ENCODE peak calls at places on chromosomes 7 and 10, in four cellular contexts. One of them, this sample, is unnamed.

GRCh38 chr10:99888623-99889022 is 106.2 kb downstream of the ABCC2 start:
- DNase-seq in heart right ventricle: no peak
- DNase-seq in heart left ventricle: no peak
- DNase-seq in left ventricle myocardium inferior: no peak
- DNase-seq in this sample: peak; percentile 83

GRCh38 chr7:8714791-8715190 is 281.4 kb downstream of the NXPH1 start:
- DNase-seq in heart right ventricle: no peak
- DNase-seq in heart left ventricle: no peak
- DNase-seq in left ventricle myocardium inferior: no peak
- DNase-seq in this sample: no peak

GRCh38 chr7:111558948-111559347 is 3.3 kb downstream of the IMMP2L start:
- DNase-seq in heart right ventricle: no peak
- DNase-seq in heart left ventricle: no peak
- DNase-seq in left ventricle myocardium inferior: no peak
- DNase-seq in this sample: no peak

GRCh38 chr7:21300692-21301091 is 127.2 kb upstream of the SP4 start:
- DNase-seq in heart right ventricle: no peak
- DNase-seq in heart left ventricle: no peak
- DNase-seq in left ventricle myocardium inferior: no peak
- DNase-seq in this sample: no peak

GRCh38 chr7:16754869-16755317 is 1.3 kb downstream of the TSPAN13 start:
- DNase-seq in heart right ventricle: no peak
- DNase-seq in heart left ventricle: no peak
- DNase-seq in left ventricle myocardium inferior: no peak
- DNase-seq in this sample: no peak

GRCh38 chr7:124752310-124752709 is 13.3 kb downstream of the GPR37 start:
- DNase-seq in heart right ventricle: no peak
- DNase-seq in heart left ventricle: no peak
- DNase-seq in left ventricle myocardium inferior: no peak
- DNase-seq in this sample: no peak

GRCh38 chr7:42233166-42233565 is 3.8 kb downstream of the GLI3 start:
- DNase-seq in heart right ventricle: no peak
- DNase-seq in heart left ventricle: no peak
- DNase-seq in left ventricle myocardium inferior: no peak
- DNase-seq in this sample: no peak

GRCh38 chr7:40369641-40370277 is 235.0 kb downstream of the SUGCT start:
- DNase-seq in heart right ventricle: no peak
- DNase-seq in heart left ventricle: no peak
- DNase-seq in left ventricle myocardium inferior: no peak
- DNase-seq in this sample: no peak

GRCh38 chr7:124720195-124720594 is 45.4 kb downstream of the GPR37 start:
- DNase-seq in heart right ventricle: no peak
- DNase-seq in heart left ventricle: no peak
- DNase-seq in left ventricle myocardium inferior: no peak
- DNase-seq in this sample: no peak

GRCh38 chr10:693506-693905 is 4.0 kb upstream of the DIP2C start:
- DNase-seq in heart right ventricle: no peak
- DNase-seq in heart left ventricle: no peak
- DNase-seq in left ventricle myocardium inferior: no peak
- DNase-seq in this sample: no peak

GRCh38 chr10:26407406-26407969 is 30.7 kb upstream of the APBB1IP start:
- DNase-seq in heart right ventricle: no peak
- DNase-seq in heart left ventricle: no peak
- DNase-seq in left ventricle myocardium inferior: no peak
- DNase-seq in this sample: no peak

GRCh38 chr7:125681508-125681907 is 751.9 kb upstream of the POT1 start:
- DNase-seq in heart right ventricle: no peak
- DNase-seq in heart left ventricle: no peak
- DNase-seq in left ventricle myocardium inferior: no peak
- DNase-seq in this sample: no peak

GRCh38 chr7:73520673-73521635 is 1.1 kb downstream of the BAZ1B start:
- DNase-seq in heart right ventricle: no peak
- DNase-seq in heart left ventricle: no peak
- DNase-seq in left ventricle myocardium inferior: no peak
- DNase-seq in this sample: no peak
- H3K4me3 ChIP-seq in heart right ventricle: peak overlapping the region; percentile 77
- H3K4me3 ChIP-seq in heart left ventricle: peak overlapping the region; percentile 99
- H3K4me3 ChIP-seq in left ventricle myocardium inferior: peak overlapping the region; percentile 93
- H3K4me3 ChIP-seq in this sample: peak overlapping the region; percentile 94

GRCh38 chr10:11823122-11823988 is at the start of gene PROSER2:
- DNase-seq in heart right ventricle: peak; percentile 49
- DNase-seq in heart left ventricle: peak; percentile 49
- DNase-seq in left ventricle myocardium inferior: peak; percentile 51
- DNase-seq in this sample: peak; percentile 73
- H3K4me1 ChIP-seq in heart right ventricle: no peaks in the 10 kb centered on the region
- H3K4me1 ChIP-seq in heart left ventricle: no peaks in the 10 kb centered on the region
- H3K4me1 ChIP-seq in left ventricle myocardium inferior: peaks cover 20% of the 10 kb centered on the region
- H3K4me1 ChIP-seq in this sample: peaks cover 3% of the 10 kb centered on the region

GRCh38 chr7:148290451-148291005 is 300.0 kb upstream of the C7orf33 start:
- DNase-seq in heart right ventricle: no peak
- DNase-seq in heart left ventricle: no peak
- DNase-seq in left ventricle myocardium inferior: no peak
- DNase-seq in this sample: no peak
- H3K27ac ChIP-seq in heart right ventricle: no peak overlapping the region
- H3K27ac ChIP-seq in heart left ventricle: no peak overlapping the region
- H3K27ac ChIP-seq in left ventricle myocardium inferior: no peak overlapping the region
- H3K27ac ChIP-seq in this sample: no peak overlapping the region

GRCh38 chr10:3760083-3760482 is 24.9 kb downstream of the KLF6 start:
- DNase-seq in heart right ventricle: no peak
- DNase-seq in heart left ventricle: no peak
- DNase-seq in left ventricle myocardium inferior: no peak
- DNase-seq in this sample: no peak

GRCh38 chr10:3761111-3761686 is 23.8 kb downstream of the KLF6 start:
- DNase-seq in heart right ventricle: no peak
- DNase-seq in heart left ventricle: no peak
- DNase-seq in left ventricle myocardium inferior: no peak
- DNase-seq in this sample: no peak

GRCh38 chr10:3763852-3764625 is 21.0 kb downstream of the KLF6 start:
- DNase-seq in heart right ventricle: no peak
- DNase-seq in heart left ventricle: no peak
- DNase-seq in left ventricle myocardium inferior: no peak
- DNase-seq in this sample: no peak

GRCh38 chr10:3763035-3763456 is 22.0 kb downstream of the KLF6 start:
- DNase-seq in heart right ventricle: no peak
- DNase-seq in heart left ventricle: peak; percentile 11
- DNase-seq in left ventricle myocardium inferior: no peak
- DNase-seq in this sample: no peak

DNA sequence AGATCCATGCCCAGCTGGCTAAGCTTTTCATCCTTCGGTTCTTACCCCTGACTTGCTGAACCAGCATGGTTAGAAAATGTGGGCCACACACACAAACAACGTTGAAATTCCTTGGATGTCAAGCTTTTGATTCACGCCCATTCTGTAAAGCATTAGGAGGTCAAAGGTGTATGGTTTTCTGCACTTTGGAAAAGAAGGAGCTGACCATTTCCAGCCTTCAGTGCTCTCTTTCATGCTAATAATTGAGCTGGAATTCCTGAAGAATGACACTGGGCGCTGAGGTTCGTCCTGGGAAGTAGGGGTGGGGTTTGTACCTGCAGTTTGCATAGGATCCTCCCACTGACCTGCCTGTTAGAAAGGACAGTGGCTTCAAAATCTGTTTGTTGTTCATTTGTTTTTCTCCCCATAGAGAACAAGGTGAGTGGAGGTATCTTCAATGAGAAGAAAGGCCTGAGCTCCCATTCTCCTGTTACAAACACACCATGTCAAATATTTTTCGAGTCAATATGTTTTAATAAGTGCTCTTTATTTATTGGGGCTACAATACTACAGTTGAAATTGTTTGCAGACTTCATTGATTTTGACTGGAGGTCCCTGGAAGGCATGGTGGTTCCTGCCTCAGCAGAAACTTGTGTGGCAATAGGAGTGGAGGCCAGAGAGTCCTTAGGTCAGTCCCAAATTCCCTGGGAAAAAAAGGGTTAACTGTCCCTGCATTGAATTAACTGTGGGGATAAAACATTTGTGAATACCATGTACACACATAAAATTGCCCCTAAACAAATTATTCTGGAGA is 22.9 kb downstream of the KLF6 start:
- DNase-seq in heart right ventricle: no peak
- DNase-seq in heart left ventricle: no peak
- DNase-seq in left ventricle myocardium inferior: no peak
- DNase-seq in this sample: no peak
- H3K4me3 ChIP-seq in heart right ventricle: no peak overlapping the region
- H3K4me3 ChIP-seq in heart left ventricle: no peak overlapping the region
- H3K4me3 ChIP-seq in left ventricle myocardium inferior: no peak overlapping the region
- H3K4me3 ChIP-seq in this sample: no peak overlapping the region

GRCh38 chr10:110397856-110398255 is 93.1 kb upstream of the SMNDC1 start:
- DNase-seq in heart right ventricle: no peak
- DNase-seq in heart left ventricle: no peak
- DNase-seq in left ventricle myocardium inferior: no peak
- DNase-seq in this sample: no peak

GRCh38 chr10:110400173-110400947 is 95.6 kb upstream of the SMNDC1 start:
- DNase-seq in heart right ventricle: no peak
- DNase-seq in heart left ventricle: no peak
- DNase-seq in left ventricle myocardium inferior: no peak
- DNase-seq in this sample: no peak

GRCh38 chr10:110399163-110400094 is 94.7 kb upstream of the SMNDC1 start:
- DNase-seq in heart right ventricle: no peak
- DNase-seq in heart left ventricle: no peak
- DNase-seq in left ventricle myocardium inferior: no peak
- DNase-seq in this sample: peak; percentile 48

GRCh38 chr10:110396284-110396651 is 91.5 kb upstream of the SMNDC1 start:
- DNase-seq in heart right ventricle: no peak
- DNase-seq in heart left ventricle: no peak
- DNase-seq in left ventricle myocardium inferior: no peak
- DNase-seq in this sample: no peak

GRCh38 chr10:110398419-110399162 is 93.9 kb upstream of the SMNDC1 start:
- DNase-seq in heart right ventricle: no peak
- DNase-seq in heart left ventricle: no peak
- DNase-seq in left ventricle myocardium inferior: no peak
- DNase-seq in this sample: no peak
- H3K4me1 ChIP-seq in heart right ventricle: peaks cover 15% of the 10 kb centered on the region
- H3K4me1 ChIP-seq in heart left ventricle: peaks cover 20% of the 10 kb centered on the region
- H3K4me1 ChIP-seq in left ventricle myocardium inferior: peaks cover 27% of the 10 kb centered on the region
- H3K4me1 ChIP-seq in this sample: peaks cover 2% of the 10 kb centered on the region

DNA sequence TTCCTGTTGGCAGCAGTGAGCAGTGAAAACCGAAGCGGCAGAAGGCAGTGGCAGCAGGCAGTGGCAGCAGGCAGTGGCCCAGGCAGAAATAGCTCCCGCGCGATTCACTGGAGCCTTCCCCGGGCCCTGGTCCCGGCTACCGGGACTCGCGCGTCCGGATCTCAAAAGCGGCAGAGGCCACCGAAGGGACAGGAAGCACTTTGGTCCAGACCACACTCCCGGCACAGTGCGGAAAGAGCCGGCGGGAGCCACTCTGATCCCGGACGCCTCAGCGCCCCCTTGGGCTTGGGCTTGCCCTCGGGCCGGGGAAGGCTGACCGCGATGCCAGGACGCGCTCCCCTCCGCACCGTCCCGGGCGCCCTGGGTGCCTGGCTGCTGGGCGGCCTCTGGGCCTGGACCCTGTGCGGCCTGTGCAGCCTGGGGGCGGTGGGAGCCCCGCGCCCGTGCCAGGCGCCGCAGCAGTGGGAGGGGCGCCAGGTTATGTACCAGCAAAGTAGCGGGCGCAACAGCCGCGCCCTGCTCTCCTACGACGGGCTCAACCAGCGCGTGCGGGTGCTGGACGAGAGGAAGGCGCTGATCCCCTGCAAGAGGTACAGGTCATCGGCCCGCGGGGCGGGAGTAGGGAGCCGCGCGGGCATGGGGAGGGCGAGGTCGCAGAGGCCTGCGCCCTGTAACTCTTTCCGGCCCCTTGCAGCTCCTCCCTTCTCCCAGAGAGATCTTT is at the start of gene EPDR1:
- DNase-seq in heart right ventricle: peak; percentile 57
- DNase-seq in heart left ventricle: peak; percentile 54
- DNase-seq in left ventricle myocardium inferior: peak; percentile 43
- DNase-seq in this sample: peak; percentile 79
- H3K27ac ChIP-seq in heart right ventricle: peak within 1 kb of the TSS; percentile 86
- H3K27ac ChIP-seq in heart left ventricle: peak within 1 kb of the TSS; percentile 72
- H3K27ac ChIP-seq in left ventricle myocardium inferior: peak within 1 kb of the TSS; percentile 90
- H3K27ac ChIP-seq in this sample: peak within 1 kb of the TSS; percentile 91

GRCh38 chr10:3803295-3803883 is 18.4 kb upstream of the KLF6 start:
- DNase-seq in heart right ventricle: no peak
- DNase-seq in heart left ventricle: no peak
- DNase-seq in left ventricle myocardium inferior: no peak
- DNase-seq in this sample: no peak
- H3K4me3 ChIP-seq in heart right ventricle: no peak overlapping the region
- H3K4me3 ChIP-seq in heart left ventricle: no peak overlapping the region
- H3K4me3 ChIP-seq in left ventricle myocardium inferior: no peak overlapping the region
- H3K4me3 ChIP-seq in this sample: no peak overlapping the region

GRCh38 chr10:70593513-70593890 is 9.0 kb downstream of the PRF1 start:
- DNase-seq in heart right ventricle: no peak
- DNase-seq in heart left ventricle: no peak
- DNase-seq in left ventricle myocardium inferior: no peak
- DNase-seq in this sample: no peak

GRCh38 chr10:70592186-70592735 is 10.3 kb downstream of the PRF1 start:
- DNase-seq in heart right ventricle: no peak
- DNase-seq in heart left ventricle: no peak
- DNase-seq in left ventricle myocardium inferior: no peak
- DNase-seq in this sample: no peak

GRCh38 chr10:70595566-70596016 is 7.0 kb downstream of the PRF1 start:
- DNase-seq in heart right ventricle: no peak
- DNase-seq in heart left ventricle: no peak
- DNase-seq in left ventricle myocardium inferior: no peak
- DNase-seq in this sample: no peak

GRCh38 chr10:70592746-70593512 is 9.6 kb downstream of the PRF1 start:
- DNase-seq in heart right ventricle: no peak
- DNase-seq in heart left ventricle: no peak
- DNase-seq in left ventricle myocardium inferior: no peak
- DNase-seq in this sample: no peak

GRCh38 chr10:70594161-70594560 is 8.4 kb downstream of the PRF1 start:
- DNase-seq in heart right ventricle: no peak
- DNase-seq in heart left ventricle: no peak
- DNase-seq in left ventricle myocardium inferior: no peak
- DNase-seq in this sample: no peak
- H3K4me1 ChIP-seq in heart right ventricle: peaks cover 15% of the 10 kb centered on the region
- H3K4me1 ChIP-seq in heart left ventricle: peaks cover 20% of the 10 kb centered on the region
- H3K4me1 ChIP-seq in left ventricle myocardium inferior: peaks cover 27% of the 10 kb centered on the region
- H3K4me1 ChIP-seq in this sample: no peaks in the 10 kb centered on the region

DNA sequence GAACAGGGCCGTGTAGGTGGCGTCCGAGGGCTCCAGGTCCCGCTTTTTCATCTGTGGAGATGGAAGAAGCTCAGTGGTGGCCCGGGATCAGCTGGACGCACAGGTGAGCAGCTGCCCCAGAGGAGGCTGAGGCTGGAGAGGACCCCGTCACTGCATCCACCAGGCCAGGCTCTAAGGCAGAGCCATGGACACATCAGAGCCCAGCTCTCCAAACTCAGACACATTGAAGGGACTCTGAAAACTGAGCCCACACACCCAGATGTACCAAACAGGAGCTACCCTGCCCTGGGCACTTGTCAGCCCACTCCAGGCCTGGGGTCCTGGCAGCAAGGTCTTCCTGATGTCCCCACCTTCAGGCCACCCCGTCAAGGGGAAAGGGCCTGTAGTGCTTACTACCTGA is 8.8 kb downstream of the PTCD1 start:
- DNase-seq in heart right ventricle: no peak
- DNase-seq in heart left ventricle: no peak
- DNase-seq in left ventricle myocardium inferior: no peak
- DNase-seq in this sample: no peak
- H3K27ac ChIP-seq in heart right ventricle: no peak overlapping the region
- H3K27ac ChIP-seq in heart left ventricle: no peak overlapping the region
- H3K27ac ChIP-seq in left ventricle myocardium inferior: no peak overlapping the region
- H3K27ac ChIP-seq in this sample: no peak overlapping the region

GRCh38 chr10:29839826-29840515 is 205.2 kb upstream of the SVIL start:
- DNase-seq in heart right ventricle: no peak
- DNase-seq in heart left ventricle: no peak
- DNase-seq in left ventricle myocardium inferior: no peak
- DNase-seq in this sample: no peak
- H3K4me3 ChIP-seq in heart right ventricle: no peak overlapping the region
- H3K4me3 ChIP-seq in heart left ventricle: no peak overlapping the region
- H3K4me3 ChIP-seq in left ventricle myocardium inferior: no peak overlapping the region
- H3K4me3 ChIP-seq in this sample: no peak overlapping the region

This sample was measured in testis.